ENCODE peak calls at places on chromosome 1, in nine cellular contexts. M is foreskin fibroblast; S is adipocyte; L is fibroblast of lung; W is SJSA1; Q is testis; N is CD4-positive, alpha-beta memory T cell; U is endodermal cell; P is astrocyte of the cerebellum. C is an unnamed sample.
A peak's percentile ranks its signal among the peaks of the same experiment; 100 is the strongest.

GRCh38 chr1:31531177-31532000 is 44.9 kb upstream of the TINAGL1 start:
- DNase-seq in P (no peak), Q (no peak), M (peak; percentile 49), U (no peak), N (no peak), L (peak; percentile 80), S (peak; percentile 15), W (peak; percentile 68), C (peak; percentile 81)

GRCh38 chr1:208848854-208849253 is 604.7 kb upstream of the PLXNA2 start:
- DNase-seq in N (no peak), S (no peak), Q (no peak), U (no peak), W (no peak), P (no peak), L (peak; percentile 36), M (no peak), C (no peak)

GRCh38 chr1:51669191-51669590 is 52.3 kb downstream of the OSBPL9 start:
- DNase-seq in S (no peak), U (no peak), M (no peak), P (no peak), L (no peak), W (no peak), Q (no peak), N (no peak), C (no peak)

GRCh38 chr1:228977741-228978140 is 242.5 kb downstream of the RHOU start:
- DNase-seq in W (no peak), U (peak; percentile 32), Q (no peak), M (no peak), P (no peak), N (no peak), S (no peak), L (no peak), C (no peak)

GRCh38 chr1:205045146-205045545 is 2.1 kb downstream of the CNTN2 start:
- DNase-seq in L (no peak), P (no peak), W (no peak), M (no peak), N (no peak), U (no peak), S (no peak), Q (no peak), C (no peak)

GRCh38 chr1:89815611-89816010 is 5.2 kb upstream of the LRRC8D start:
- DNase-seq in U (no peak), P (no peak), S (no peak), Q (no peak), L (no peak), N (no peak), W (no peak), M (no peak), C (no peak)

GRCh38 chr1:241186716-241187115 is 170.3 kb downstream of the RGS7 start:
- DNase-seq in N (no peak), W (no peak), M (no peak), L (no peak), P (no peak), S (no peak), U (no peak), Q (no peak), C (no peak)

GRCh38 chr1:5638582-5638981 is 353.6 kb downstream of the NPHP4 start:
- DNase-seq in L (no peak), P (no peak), S (no peak), W (peak; percentile 14), N (no peak), Q (no peak), M (no peak), U (peak; percentile 34), C (no peak)

GRCh38 chr1:34126486-34126885 is 38.5 kb downstream of the CSMD2 start:
- DNase-seq in S (no peak), U (peak; percentile 22), Q (no peak), P (no peak), M (no peak), N (no peak), L (no peak), W (no peak), C (no peak)

GRCh38 chr1:87131809-87132663 is 196.6 kb upstream of the LMO4 start:
- DNase-seq in U (peak; percentile 94), P (peak; percentile 59), N (peak; percentile 63), M (peak; percentile 90), W (peak; percentile 76), S (peak; percentile 93), Q (peak; percentile 88), L (peak; percentile 70), C (peak; percentile 75)

GRCh38 chr1:39406533-39407478 is 84.6 kb upstream of the BMP8A start:
- DNase-seq in M (peak; percentile 71), W (peak; percentile 54), N (no peak), Q (peak; percentile 50), L (peak; percentile 86), S (peak; percentile 90), U (no peak), P (peak; percentile 73), C (no peak)

GRCh38 chr1:39409055-39409816 is 82.2 kb upstream of the BMP8A start:
- DNase-seq in P (no peak), W (peak; percentile 82), M (peak; percentile 91), S (peak; percentile 90), L (peak; percentile 62), Q (peak; percentile 57), N (no peak), U (peak; percentile 81), C (peak; percentile 15)

GRCh38 chr1:39407889-39408640 is 83.4 kb upstream of the BMP8A start:
- DNase-seq in P (no peak), S (no peak), N (no peak), L (no peak), Q (no peak), W (no peak), U (no peak), M (peak; percentile 21), C (no peak)

GRCh38 chr1:39408641-39409054 is 82.8 kb upstream of the BMP8A start:
- DNase-seq in P (peak; percentile 84), L (peak; percentile 95), Q (peak; percentile 97), N (peak; percentile 73), U (peak; percentile 99), W (peak; percentile 98), S (peak; percentile 99), M (peak; percentile 99), C (peak; percentile 93)

GRCh38 chr1:39407496-39407888 is 83.9 kb upstream of the BMP8A start:
- DNase-seq in S (peak; percentile 34), L (peak; percentile 41), M (no peak), W (no peak), Q (no peak), N (no peak), P (no peak), U (no peak), C (no peak)
- H3K4me3 ChIP-seq in S (peak overlapping the region; percentile 86), L (peak overlapping the region; percentile 19), M (no peak overlapping the region), W (no peak overlapping the region), Q (peak overlapping the region; percentile 96), N (no peak overlapping the region), P (no peak overlapping the region), U (peak overlapping the region; percentile 84), C (no peak overlapping the region)

DNA sequence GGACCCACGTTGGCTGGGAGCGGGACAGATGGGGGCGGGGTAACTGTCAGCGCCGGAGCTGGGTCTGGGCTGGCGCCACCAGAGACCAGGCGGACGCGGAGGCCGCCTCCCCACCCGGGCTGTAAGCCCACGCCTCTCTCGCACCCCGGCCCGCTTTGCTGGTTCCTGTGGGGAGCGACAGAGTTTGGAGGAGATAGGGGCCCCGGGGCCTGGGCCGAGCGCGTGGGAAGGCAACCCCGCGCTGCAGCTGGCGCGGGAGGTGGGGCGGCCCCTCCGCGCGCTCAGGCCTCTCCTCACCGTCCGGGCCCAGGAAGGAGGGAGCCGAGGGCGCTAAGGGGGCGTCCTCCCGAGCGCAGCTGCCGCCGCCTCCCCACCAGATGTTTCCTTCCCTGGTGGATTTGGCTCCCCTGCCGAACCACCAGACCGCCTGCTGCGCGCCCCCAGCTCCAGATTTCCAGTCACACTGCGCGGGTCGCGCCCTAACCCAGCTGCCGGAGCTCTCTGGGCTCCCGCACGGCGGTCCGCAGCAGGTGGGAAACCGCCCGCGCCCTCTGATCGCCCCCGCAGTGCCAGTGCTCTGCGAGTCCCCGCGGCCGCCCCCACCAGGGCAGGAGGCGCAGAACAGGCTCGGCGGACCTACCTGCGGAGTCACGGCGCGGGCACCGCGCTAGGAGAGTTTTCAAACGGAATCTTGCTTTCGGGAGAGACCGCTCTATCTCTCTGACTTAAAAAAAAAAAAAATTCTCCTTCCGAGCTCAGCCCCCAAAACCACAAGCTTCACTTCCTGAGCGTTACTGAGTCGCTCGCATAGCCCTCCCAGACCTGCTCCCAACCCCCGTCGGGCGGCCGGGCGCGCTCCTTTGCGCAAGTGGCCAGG is 1.1 kb downstream of the GFI1 start:
- DNase-seq in N (peak; percentile 77), S (peak; percentile 38), M (peak; percentile 31), Q (peak; percentile 56), W (no peak), P (no peak), L (no peak), U (peak; percentile 88), C (peak; percentile 60)
- H3K4me3 ChIP-seq in N (peak overlapping the region; percentile 92), S (peak overlapping the region; percentile 69), M (peak overlapping the region; percentile 29), Q (peak overlapping the region; percentile 54), W (peak overlapping the region; percentile 19), P (peak overlapping the region; percentile 50), L (peak overlapping the region; percentile 14), U (peak overlapping the region; percentile 73), C (peak overlapping the region; percentile 16)

GRCh38 chr1:235327559-235328270 is at the start of gene ARID4B:
- DNase-seq in M (no peak), S (no peak), U (no peak), L (no peak), Q (no peak), N (no peak), P (no peak), W (no peak), C (no peak)

GRCh38 chr1:235325854-235326253 is 2.1 kb downstream of the ARID4B start:
- DNase-seq in W (no peak), M (no peak), S (no peak), L (no peak), Q (no peak), P (no peak), U (no peak), N (no peak), C (no peak)

GRCh38 chr1:235326719-235327558 is 1.0 kb downstream of the ARID4B start:
- DNase-seq in S (peak; percentile 71), P (no peak), N (peak; percentile 78), W (peak; percentile 51), M (peak; percentile 50), U (peak; percentile 74), L (peak; percentile 25), Q (peak; percentile 49), C (peak; percentile 56)

GRCh38 chr1:235325139-235325538 is 2.8 kb downstream of the ARID4B start:
- DNase-seq in W (no peak), M (no peak), U (no peak), S (no peak), Q (no peak), N (no peak), P (no peak), L (no peak), C (no peak)

DNA sequence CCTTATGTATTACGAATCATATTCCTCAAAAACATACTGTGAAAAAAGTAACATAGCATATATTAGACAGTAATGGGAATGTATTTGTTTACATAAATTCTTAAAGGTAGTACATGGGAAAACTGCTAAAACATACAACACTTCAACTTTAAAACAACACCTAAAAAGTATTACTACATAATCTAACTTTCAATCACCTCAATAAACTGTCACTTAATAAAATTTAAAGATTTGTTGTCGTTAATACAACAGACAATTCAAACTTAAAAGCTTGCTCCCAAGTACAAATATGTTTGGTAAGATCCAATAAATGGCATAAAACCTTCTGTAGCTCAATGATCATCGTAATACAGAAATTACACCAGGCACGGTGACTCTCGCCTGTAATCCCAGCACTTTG is 3.7 kb downstream of the ARID4B start:
- DNase-seq in N (no peak), P (no peak), Q (no peak), U (no peak), W (no peak), M (no peak), L (no peak), S (no peak), C (no peak)
- H3K4me3 ChIP-seq in N (peak overlapping the region; percentile 34), P (no peak overlapping the region), Q (no peak overlapping the region), U (peak overlapping the region; percentile 97), W (no peak overlapping the region), M (no peak overlapping the region), L (no peak overlapping the region), S (peak overlapping the region; percentile 99), C (no peak overlapping the region)

GRCh38 chr1:210262167-210262896 is 29.7 kb downstream of the SERTAD4 start:
- DNase-seq in N (no peak), L (peak; percentile 98), W (no peak), Q (peak; percentile 33), S (peak; percentile 92), M (peak; percentile 94), U (no peak), P (peak; percentile 91), C (no peak)
- H3K4me3 ChIP-seq in N (no peak overlapping the region), L (no peak overlapping the region), W (no peak overlapping the region), Q (no peak overlapping the region), S (no peak overlapping the region), M (peak overlapping the region; percentile 6), U (no peak overlapping the region), P (no peak overlapping the region), C (no peak overlapping the region)